ENCODE peak calls at places on chromosomes 12 and 14, in five cellular contexts. E, B, S, C and V are unnamed samples.

GRCh38 chr12:27780612-27781408 is 774 bp upstream of the MANSC4 start:
- DNase-seq in C (peak; percentile 34), E (peak; percentile 27), S (peak; percentile 32), B (no peak), V (no peak)

GRCh38 chr14:52370406-52370911 is 56.3 kb downstream of the PTGER2 start:
- DNase-seq in S (no peak), E (no peak), C (no peak), B (no peak), V (no peak)

GRCh38 chr12:67441736-67442346 is 172.7 kb downstream of the CAND1 start:
- DNase-seq in C (peak; percentile 80), S (peak; percentile 91), E (peak; percentile 83), B (no peak), V (peak; percentile 67)

GRCh38 chr12:52211716-52212585 is 20.1 kb upstream of the KRT80 start:
- DNase-seq in B (no peak), E (no peak), S (no peak), C (no peak), V (no peak)

GRCh38 chr12:98698603-98699463 is 53.7 kb downstream of the APAF1 start:
- DNase-seq in S (peak; percentile 60), B (peak; percentile 38), C (peak; percentile 19), E (peak; percentile 48), V (peak; percentile 11)

GRCh38 chr12:92020983-92021664 is 124.5 kb downstream of the BTG1 start:
- DNase-seq in C (no peak), B (no peak), S (no peak), E (no peak), V (no peak)

GRCh38 chr12:93177208-93178153 is 200.2 kb upstream of the NUDT4 start:
- DNase-seq in C (no peak), B (no peak), E (peak; percentile 84), S (no peak), V (no peak)

GRCh38 chr14:99242816-99243795 is 28.9 kb downstream of the BCL11B start:
- DNase-seq in C (peak; percentile 57), B (no peak), S (no peak), E (no peak), V (no peak)

GRCh38 chr14:103709814-103710213 is 5.4 kb downstream of the XRCC3 start:
- DNase-seq in B (no peak), S (no peak), C (no peak), E (no peak), V (no peak)

GRCh38 chr14:33636715-33637114 is 314.2 kb downstream of the EGLN3 start:
- DNase-seq in B (no peak), E (no peak), C (no peak), S (no peak), V (no peak)

GRCh38 chr12:17992002-17992656 is 97.9 kb downstream of the RERGL start:
- DNase-seq in S (no peak), C (no peak), B (peak; percentile 15), E (peak; percentile 51), V (no peak)

GRCh38 chr12:21892341-21892740 is 48.9 kb downstream of the ABCC9 start:
- DNase-seq in E (no peak), S (no peak), C (no peak), B (no peak), V (no peak)

GRCh38 chr14:56414231-56414630 is 165.4 kb upstream of the TMEM260 start:
- DNase-seq in C (no peak), B (no peak), S (no peak), E (no peak), V (no peak)

GRCh38 chr14:33847066-33847465 is 103.8 kb downstream of the EGLN3 start:
- DNase-seq in S (no peak), E (no peak), C (no peak), B (no peak), V (no peak)

GRCh38 chr14:90375934-90376333 is 20.9 kb upstream of the CALM1 start:
- DNase-seq in S (no peak), E (no peak), C (no peak), B (no peak), V (no peak)

GRCh38 chr14:24713404-24713803 is 79.4 kb upstream of the GZMB start:
- DNase-seq in S (no peak), B (no peak), E (no peak), C (no peak), V (no peak)

GRCh38 chr12:13564266-13564810 is 367.8 kb downstream of the EMP1 start:
- DNase-seq in B (no peak), C (no peak), S (no peak), E (no peak), V (no peak)

GRCh38 chr14:64800000-64800399 is 79.7 kb downstream of the SPTB start:
- DNase-seq in S (peak; percentile 55), E (peak; percentile 42), B (no peak), C (no peak), V (no peak)

GRCh38 chr14:24298892-24299254 is 707 bp downstream of the DHRS1 start:
- DNase-seq in C (no peak), E (peak; percentile 52), B (no peak), S (peak; percentile 44), V (peak; percentile 23)

GRCh38 chr12:123478762-123479161 is 20.8 kb downstream of the SNRNP35 start:
- DNase-seq in S (peak; percentile 88), C (no peak), E (peak; percentile 74), B (no peak), V (no peak)

GRCh38 chr12:55847033-55847432 is 4.3 kb upstream of the MMP19 start:
- DNase-seq in C (no peak), S (peak; percentile 67), B (no peak), E (peak; percentile 74), V (peak; percentile 36)

GRCh38 chr12:129772463-129773169 is 131.2 kb downstream of the TMEM132D start:
- DNase-seq in B (no peak), E (peak; percentile 88), C (no peak), S (no peak), V (no peak)

GRCh38 chr14:102140027-102140749 is 491 bp downstream of the WDR20 start:
- DNase-seq in B (no peak), S (peak; percentile 44), C (peak; percentile 28), E (peak; percentile 6), V (no peak)

GRCh38 chr12:52216807-52217206 is 16.2 kb upstream of the KRT7 start:
- DNase-seq in E (no peak), C (no peak), B (no peak), S (no peak), V (no peak)

GRCh38 chr12:14948672-14949071 is 10.3 kb upstream of the ERP27 start:
- DNase-seq in B (peak; percentile 90), S (no peak), E (peak; percentile 84), C (peak; percentile 54), V (peak; percentile 69)

GRCh38 chr12:67068773-67069450 is 200.2 kb upstream of the CAND1 start:
- DNase-seq in B (no peak), S (peak; percentile 27), C (peak; percentile 38), E (no peak), V (peak; percentile 1)

GRCh38 chr14:70422538-70422937 is 5.6 kb upstream of the SYNJ2BP start:
- DNase-seq in C (no peak), E (no peak), S (no peak), B (no peak), V (no peak)

GRCh38 chr12:132629330-132629729 is 10.8 kb downstream of the P2RX2 start:
- DNase-seq in E (no peak), S (no peak), C (no peak), B (no peak), V (no peak)

GRCh38 chr12:125092108-125092871 is 27.1 kb downstream of the AACS start:
- DNase-seq in E (no peak), S (peak; percentile 67), B (no peak), C (no peak), V (no peak)

GRCh38 chr12:125090437-125090836 is 25.2 kb downstream of the AACS start:
- DNase-seq in S (no peak), C (no peak), E (no peak), B (no peak), V (no peak)

GRCh38 chr12:125091401-125091800 is 26.2 kb downstream of the AACS start:
- DNase-seq in B (no peak), C (no peak), E (no peak), S (no peak), V (no peak)

GRCh38 chr12:125089626-125090025 is 24.4 kb downstream of the AACS start:
- DNase-seq in C (no peak), E (no peak), B (no peak), S (no peak), V (no peak)

DNA sequence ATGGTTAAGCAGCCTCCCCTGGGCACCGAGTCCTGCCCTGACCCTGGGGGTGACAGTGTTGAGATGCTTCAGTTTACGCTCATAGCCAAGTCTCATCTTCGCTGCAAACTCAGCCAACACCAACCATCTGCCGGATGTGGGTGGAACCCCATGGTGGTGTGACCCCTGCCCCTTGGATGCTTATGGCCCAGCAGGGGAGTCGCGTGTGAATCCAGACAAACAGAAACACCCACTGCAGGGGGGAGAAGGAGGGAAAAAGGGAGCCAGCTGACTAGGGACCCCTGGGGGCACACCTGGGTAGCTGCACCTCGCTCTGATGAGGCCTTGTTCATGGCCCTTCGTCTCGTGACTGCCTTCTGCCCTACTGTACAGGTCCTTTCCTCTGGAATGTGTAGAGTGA is 23.8 kb downstream of the AACS start:
- DNase-seq in B (no peak), S (no peak), E (peak; percentile 14), C (no peak), V (no peak)
- TF ChIP-seq CTCF in B (peak; percentile 7), S (no peak), E (peak; percentile 39), C (no peak), V (no peak)

DNA sequence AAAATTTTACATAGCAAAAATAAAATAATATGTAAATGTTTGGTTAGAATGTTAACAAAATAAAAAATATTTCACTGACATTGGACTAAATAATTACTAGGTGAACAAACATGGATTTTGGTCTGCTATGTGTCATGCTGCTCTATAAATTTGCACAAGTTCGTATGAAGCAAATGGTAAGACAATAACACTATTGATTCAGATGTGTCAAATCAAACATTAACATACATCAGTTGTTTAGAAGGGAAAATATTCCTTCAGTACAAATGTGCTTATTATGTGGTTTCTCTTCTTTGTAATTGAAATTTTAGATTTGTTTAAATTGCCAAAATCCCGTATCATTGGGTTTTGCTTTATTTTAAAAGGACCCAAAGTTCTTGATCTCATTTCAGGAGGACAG is 46.9 kb downstream of the PAWR start:
- DNase-seq in B (no peak), C (no peak), S (no peak), E (no peak), V (no peak)
- H3K27me3 ChIP-seq in B (no peaks in the 10 kb centered on the region), C (no peaks in the 10 kb centered on the region), S (no peaks in the 10 kb centered on the region), E (no peaks in the 10 kb centered on the region), V (no peaks in the 10 kb centered on the region)

GRCh38 chr12:8027856-8028255 is 4.7 kb upstream of the FOXJ2 start:
- DNase-seq in E (no peak), C (no peak), S (no peak), B (no peak), V (no peak)
- H3K4me3 ChIP-seq in E (no peak overlapping the region), C (peak overlapping the region; percentile 84), S (peak overlapping the region; percentile 82), B (no peak overlapping the region), V (no peak overlapping the region)

GRCh38 chr14:72617391-72618011 is 276.4 kb downstream of the DPF3 start:
- DNase-seq in S (peak; percentile 63), E (no peak), C (peak; percentile 4), B (no peak), V (no peak)
- TF ChIP-seq CTCF in S (no peak), E (no peak), C (no peak), B (no peak), V (no peak)

GRCh38 chr12:64826234-64826633 is 1.8 kb downstream of the TBC1D30 start:
- DNase-seq in S (peak; percentile 56), E (peak; percentile 54), C (peak; percentile 47), B (peak; percentile 66), V (no peak)
- H3K27me3 ChIP-seq in S (peaks cover 17% of the 10 kb centered on the region), E (peaks cover 32% of the 10 kb centered on the region), C (peaks cover 22% of the 10 kb centered on the region), B (peaks cover 2% of the 10 kb centered on the region), V (peaks cover 46% of the 10 kb centered on the region)